ENCODE peak calls at places on chromosomes 16 and 17, in five cellular contexts. One of them, this sample, is unnamed.

GRCh38 chr16:3825103-3825502 is 55.4 kb downstream of the CREBBP start:
- DNase-seq in IMR-90: peak
- DNase-seq in uterus: no peak
- DNase-seq in heart left ventricle: no peak
- DNase-seq in heart right ventricle: no peak
- DNase-seq in this sample: no peak

GRCh38 chr17:35084987-35085386 is 21.5 kb upstream of the RFFL start:
- DNase-seq in IMR-90: peak
- DNase-seq in uterus: no peak
- DNase-seq in heart left ventricle: no peak
- DNase-seq in heart right ventricle: no peak
- DNase-seq in this sample: peak

GRCh38 chr16:77211880-77212735 is 12.9 kb downstream of the SYCE1L start:
- DNase-seq in IMR-90: no peak
- DNase-seq in uterus: peak
- DNase-seq in heart left ventricle: peak
- DNase-seq in heart right ventricle: peak
- DNase-seq in this sample: no peak

GRCh38 chr16:53099318-53100130 is 44.7 kb downstream of the CHD9 start:
- DNase-seq in IMR-90: peak
- DNase-seq in uterus: peak
- DNase-seq in heart left ventricle: peak
- DNase-seq in heart right ventricle: peak
- DNase-seq in this sample: peak

GRCh38 chr16:84040823-84041391 is 1.7 kb downstream of the SLC38A8 start:
- DNase-seq in IMR-90: peak
- DNase-seq in uterus: no peak
- DNase-seq in heart left ventricle: peak
- DNase-seq in heart right ventricle: no peak
- DNase-seq in this sample: no peak

GRCh38 chr16:56835330-56835729 is 29.7 kb upstream of the SLC12A3 start:
- DNase-seq in IMR-90: no peak
- DNase-seq in uterus: no peak
- DNase-seq in heart left ventricle: no peak
- DNase-seq in heart right ventricle: no peak
- DNase-seq in this sample: no peak

GRCh38 chr17:82566129-82566995 is 46.8 kb downstream of the FOXK2 start:
- DNase-seq in IMR-90: no peak
- DNase-seq in uterus: no peak
- DNase-seq in heart left ventricle: no peak
- DNase-seq in heart right ventricle: no peak
- DNase-seq in this sample: no peak

GRCh38 chr16:50273888-50274770 is 7.8 kb downstream of the ADCY7 start:
- DNase-seq in IMR-90: no peak
- DNase-seq in uterus: no peak
- DNase-seq in heart left ventricle: peak
- DNase-seq in heart right ventricle: no peak
- DNase-seq in this sample: no peak

GRCh38 chr16:55479560-55480197 is 681 bp downstream of the MMP2 start:
- DNase-seq in IMR-90: no peak
- DNase-seq in uterus: peak
- DNase-seq in heart left ventricle: no peak
- DNase-seq in heart right ventricle: no peak
- DNase-seq in this sample: no peak

GRCh38 chr16:55572439-55572838 is 6.0 kb downstream of the CAPNS2 start:
- DNase-seq in IMR-90: no peak
- DNase-seq in uterus: no peak
- DNase-seq in heart left ventricle: no peak
- DNase-seq in heart right ventricle: no peak
- DNase-seq in this sample: no peak

GRCh38 chr16:80656731-80657150 is 115.9 kb downstream of the DYNLRB2 start:
- DNase-seq in IMR-90: no peak
- DNase-seq in uterus: no peak
- DNase-seq in heart left ventricle: no peak
- DNase-seq in heart right ventricle: no peak
- DNase-seq in this sample: no peak

GRCh38 chr17:31788956-31789355 is 70.1 kb downstream of the COPRS start:
- DNase-seq in IMR-90: peak
- DNase-seq in uterus: no peak
- DNase-seq in heart left ventricle: no peak
- DNase-seq in heart right ventricle: no peak
- DNase-seq in this sample: no peak

DNA sequence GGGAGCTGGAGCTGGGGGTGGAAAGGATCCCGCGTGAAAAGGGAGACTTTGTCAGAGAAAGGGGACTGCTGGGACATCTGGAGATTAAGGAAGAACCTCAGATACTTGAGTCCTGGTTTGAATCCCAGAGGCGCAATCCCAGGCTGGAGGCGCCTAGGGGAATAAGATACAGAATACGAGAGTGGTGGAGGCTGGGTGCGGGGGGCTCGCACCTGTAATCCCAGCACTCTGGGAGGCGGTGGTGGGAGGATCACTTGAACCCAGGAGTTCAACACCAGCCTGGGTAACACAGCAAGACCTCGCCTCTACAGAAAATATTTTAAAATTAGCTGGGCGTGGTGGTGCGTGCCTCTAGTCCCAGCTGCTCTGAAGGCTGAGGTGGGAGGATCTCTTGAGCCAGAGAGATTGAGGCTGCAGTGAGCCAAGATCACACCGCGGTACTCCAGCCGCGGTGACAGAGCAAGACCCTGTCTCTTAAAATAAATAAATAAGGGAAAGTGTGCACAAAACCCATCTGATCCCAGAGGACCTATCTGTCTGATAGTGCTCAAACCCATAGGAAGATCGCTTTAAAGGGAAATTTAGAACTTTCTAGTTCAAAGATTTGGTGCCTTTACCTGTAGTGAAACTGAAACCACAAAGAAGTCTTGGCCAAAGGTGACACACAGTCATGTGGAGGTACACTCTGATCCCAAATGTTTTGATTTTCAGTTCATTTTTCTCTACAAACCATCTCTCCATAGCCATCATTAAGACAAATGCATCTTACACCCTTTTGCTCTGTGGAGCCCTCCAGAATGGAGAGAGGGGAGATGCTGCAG is 625 bp upstream of the SCRN2 start:
- DNase-seq in IMR-90: no peak
- DNase-seq in uterus: no peak
- DNase-seq in heart left ventricle: no peak
- DNase-seq in heart right ventricle: no peak
- DNase-seq in this sample: no peak
- TF ChIP-seq CTCF in IMR-90: no peak
- TF ChIP-seq CTCF in uterus: no peak
- TF ChIP-seq CTCF in heart left ventricle: no peak
- TF ChIP-seq CTCF in heart right ventricle: no peak
- TF ChIP-seq CTCF in this sample: no peak

DNA sequence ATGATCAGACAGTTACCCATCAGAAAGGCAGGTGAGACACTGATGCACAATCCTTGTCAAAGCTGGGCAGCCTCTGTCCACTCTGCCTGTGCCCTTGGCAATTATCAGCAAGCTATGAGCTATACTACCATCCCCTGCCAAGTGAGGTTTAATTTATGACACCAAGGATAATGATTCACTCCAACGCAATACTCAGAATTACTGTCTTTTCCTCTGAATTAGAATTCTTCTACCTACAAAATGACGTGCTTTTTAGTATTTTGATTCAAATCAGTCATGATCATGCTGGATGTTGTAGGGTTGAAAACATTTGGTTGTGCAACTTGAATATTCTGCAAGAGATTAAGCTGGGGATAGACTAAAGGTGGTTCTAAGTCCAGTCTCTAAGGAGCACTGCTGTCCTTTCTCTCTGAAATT is 116.8 kb upstream of the SOX9 start:
- DNase-seq in IMR-90: no peak
- DNase-seq in uterus: no peak
- DNase-seq in heart left ventricle: no peak
- DNase-seq in heart right ventricle: no peak
- DNase-seq in this sample: no peak
- H3K27ac ChIP-seq in IMR-90: no peak
- H3K27ac ChIP-seq in uterus: no peak
- H3K27ac ChIP-seq in heart left ventricle: no peak
- H3K27ac ChIP-seq in heart right ventricle: no peak
- H3K27ac ChIP-seq in this sample: no peak

DNA sequence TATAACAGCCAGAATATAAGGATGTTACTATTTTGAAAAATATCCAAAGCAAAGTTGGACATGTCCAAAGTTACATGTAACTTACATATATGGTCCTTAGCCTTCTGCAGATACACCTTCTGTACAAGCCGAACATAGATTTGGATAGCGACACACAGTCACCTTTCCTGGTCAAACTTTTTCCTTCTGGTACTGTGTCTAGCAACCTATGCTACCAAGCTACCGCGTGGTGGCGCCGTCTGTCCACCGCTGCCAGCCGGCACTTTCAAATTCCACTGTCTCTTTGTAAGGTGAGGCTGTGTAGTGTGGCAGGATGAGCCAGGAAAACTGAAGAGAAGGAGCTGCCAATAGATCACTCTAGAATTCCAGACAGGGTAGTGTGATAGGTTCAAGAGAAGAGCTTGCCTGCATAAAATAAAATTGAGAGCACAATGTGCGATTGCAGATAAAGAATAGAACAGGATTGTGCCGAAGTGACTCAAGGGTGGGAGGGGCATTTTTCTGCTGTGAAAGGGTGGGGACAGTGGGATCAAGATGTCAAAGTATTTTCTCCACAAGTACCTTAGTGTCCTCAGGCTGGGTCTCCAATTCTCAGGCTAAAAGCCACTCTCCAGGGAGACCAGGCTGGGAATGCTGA is 366.9 kb downstream of the SLC39A11 start:
- DNase-seq in IMR-90: peak
- DNase-seq in uterus: no peak
- DNase-seq in heart left ventricle: no peak
- DNase-seq in heart right ventricle: peak
- DNase-seq in this sample: peak
- H3K4me3 ChIP-seq in IMR-90: no peak
- H3K4me3 ChIP-seq in uterus: no peak
- H3K4me3 ChIP-seq in heart left ventricle: no peak
- H3K4me3 ChIP-seq in heart right ventricle: no peak
- H3K4me3 ChIP-seq in this sample: no peak

DNA sequence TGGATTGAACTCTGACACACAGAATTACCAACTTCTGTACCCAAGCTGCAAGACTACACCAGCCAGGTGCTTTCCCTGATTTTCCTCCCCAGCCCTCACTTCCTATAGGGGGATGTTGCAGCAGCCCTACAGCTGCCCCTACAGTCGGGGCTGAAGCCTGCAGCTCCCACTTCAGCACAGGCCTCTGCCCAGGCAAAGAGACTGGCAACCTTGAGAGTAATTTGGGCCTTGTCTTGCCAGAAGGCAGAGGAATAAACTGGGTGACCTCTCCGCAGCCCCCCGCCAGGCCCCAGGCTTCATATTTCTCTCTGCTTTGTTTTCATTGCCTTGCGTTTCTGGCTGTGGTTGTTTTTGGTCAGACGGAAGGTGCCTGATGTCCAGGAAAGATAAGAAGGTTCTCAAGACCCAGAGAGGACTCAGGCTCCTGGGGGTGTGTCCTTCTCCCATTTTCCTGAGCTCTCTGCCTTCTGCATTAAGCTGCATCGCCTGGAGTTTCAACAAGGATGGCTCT is 32.0 kb downstream of the SLC6A4 start:
- DNase-seq in IMR-90: no peak
- DNase-seq in uterus: no peak
- DNase-seq in heart left ventricle: no peak
- DNase-seq in heart right ventricle: no peak
- DNase-seq in this sample: no peak
- TF ChIP-seq CTCF in IMR-90: no peak
- TF ChIP-seq CTCF in uterus: no peak
- TF ChIP-seq CTCF in heart left ventricle: no peak
- TF ChIP-seq CTCF in heart right ventricle: no peak
- TF ChIP-seq CTCF in this sample: peak

GRCh38 chr17:14771543-14771942 is 470.7 kb downstream of the HS3ST3B1 start:
- DNase-seq in IMR-90: no peak
- DNase-seq in uterus: no peak
- DNase-seq in heart left ventricle: no peak
- DNase-seq in heart right ventricle: no peak
- DNase-seq in this sample: no peak

GRCh38 chr17:14768923-14769322 is 468.0 kb downstream of the HS3ST3B1 start:
- DNase-seq in IMR-90: no peak
- DNase-seq in uterus: no peak
- DNase-seq in heart left ventricle: no peak
- DNase-seq in heart right ventricle: no peak
- DNase-seq in this sample: no peak

GRCh38 chr17:14774774-14775173 is 473.9 kb downstream of the HS3ST3B1 start:
- DNase-seq in IMR-90: no peak
- DNase-seq in uterus: no peak
- DNase-seq in heart left ventricle: no peak
- DNase-seq in heart right ventricle: no peak
- DNase-seq in this sample: no peak

GRCh38 chr17:14775761-14776492 is 475.0 kb downstream of the HS3ST3B1 start:
- DNase-seq in IMR-90: no peak
- DNase-seq in uterus: no peak
- DNase-seq in heart left ventricle: no peak
- DNase-seq in heart right ventricle: no peak
- DNase-seq in this sample: peak

DNA sequence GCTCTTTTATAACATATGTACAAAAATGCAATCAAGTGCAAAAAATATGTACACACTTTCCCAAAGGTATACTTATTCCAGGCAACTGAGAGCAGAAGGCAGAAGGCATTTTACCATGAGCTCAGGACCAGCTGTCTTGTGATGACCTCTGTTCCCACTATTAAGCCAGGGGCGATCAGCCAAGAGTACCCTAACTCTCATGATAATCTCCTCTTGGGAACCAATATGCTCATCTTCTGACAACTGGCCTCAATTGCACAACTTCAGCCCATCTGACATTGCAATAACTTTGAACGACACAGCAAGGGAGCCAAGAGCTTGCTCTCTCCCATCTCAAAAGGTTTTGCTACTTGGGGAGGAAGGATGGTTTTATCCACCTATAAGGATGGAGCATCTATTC is 471.9 kb downstream of the HS3ST3B1 start:
- DNase-seq in IMR-90: no peak
- DNase-seq in uterus: no peak
- DNase-seq in heart left ventricle: no peak
- DNase-seq in heart right ventricle: no peak
- DNase-seq in this sample: no peak
- H3K27ac ChIP-seq in IMR-90: no peak
- H3K27ac ChIP-seq in uterus: no peak
- H3K27ac ChIP-seq in heart left ventricle: no peak
- H3K27ac ChIP-seq in heart right ventricle: no peak
- H3K27ac ChIP-seq in this sample: no peak